ENCODE peak calls at places on chromosomes 13 and 19, in eight cellular contexts. X, D, S, M, U, N, V and O are unnamed samples.

GRCh38 chr19:2814426-2814825 is 5.2 kb upstream of the ZNF554 start:
- DNase-seq in X (no peak), D (no peak), S (no peak), M (no peak), U (no peak), N (no peak), V (no peak), O (no peak)

GRCh38 chr13:71912524-71912923 is 45.5 kb upstream of the DACH1 start:
- DNase-seq in X (no peak), D (no peak), S (no peak), M (no peak), U (no peak), N (no peak), V (no peak), O (no peak)

GRCh38 chr13:60617863-60618733 is 221.1 kb downstream of the TDRD3 start:
- DNase-seq in X (no peak), D (peak), S (no peak), M (no peak), U (no peak), N (no peak), V (no peak), O (peak)

GRCh38 chr13:92158335-92158734 is 759.9 kb downstream of the GPC5 start:
- DNase-seq in X (no peak), D (no peak), S (no peak), M (no peak), U (no peak), N (no peak), V (no peak), O (no peak)

GRCh38 chr19:2282062-2282861 is at the start of gene PEAK3:
- DNase-seq in X (no peak), D (peak), S (no peak), M (no peak), U (peak), N (peak), V (no peak), O (peak)

GRCh38 chr13:111302045-111302722 is 18.3 kb upstream of the TEX29 start:
- DNase-seq in X (no peak), D (no peak), S (no peak), M (no peak), U (no peak), N (no peak), V (no peak), O (no peak)

GRCh38 chr13:113207890-113208423 is 512 bp downstream of the PCID2 start:
- DNase-seq in X (no peak), D (peak), S (no peak), M (no peak), U (no peak), N (peak), V (no peak), O (peak)

GRCh38 chr13:48626077-48626449 is 27.7 kb upstream of the CYSLTR2 start:
- DNase-seq in X (no peak), D (no peak), S (peak), M (no peak), U (no peak), N (no peak), V (no peak), O (no peak)

GRCh38 chr13:107851670-107852460 is 363.5 kb downstream of the LIG4 start:
- DNase-seq in X (no peak), D (peak), S (no peak), M (no peak), U (no peak), N (no peak), V (no peak), O (no peak)

GRCh38 chr19:37506387-37507166 is at the start of gene ZNF793:
- DNase-seq in X (peak), D (peak), S (peak), M (peak), U (peak), N (peak), V (peak), O (peak)

GRCh38 chr13:30711375-30711774 is 24.0 kb upstream of the ALOX5AP start:
- DNase-seq in X (no peak), D (no peak), S (peak), M (no peak), U (no peak), N (no peak), V (no peak), O (no peak)

GRCh38 chr13:50466554-50466953 is 376.9 kb downstream of the DLEU7 start:
- DNase-seq in X (no peak), D (no peak), S (no peak), M (no peak), U (no peak), N (peak), V (no peak), O (no peak)

GRCh38 chr19:6828306-6828697 is 55.8 kb downstream of the VAV1 start:
- DNase-seq in X (no peak), D (no peak), S (no peak), M (no peak), U (no peak), N (no peak), V (no peak), O (peak)

GRCh38 chr19:33684550-33685303 is 63.0 kb downstream of the CHST8 start:
- DNase-seq in X (no peak), D (peak), S (no peak), M (no peak), U (no peak), N (peak), V (no peak), O (peak)

GRCh38 chr19:55526216-55527196 is 10.4 kb downstream of the SBK2 start:
- DNase-seq in X (no peak), D (no peak), S (peak), M (no peak), U (peak), N (peak), V (no peak), O (peak)

GRCh38 chr13:93338906-93339305 is 112.3 kb downstream of the GPC6 start:
- DNase-seq in X (no peak), D (no peak), S (no peak), M (no peak), U (no peak), N (no peak), V (no peak), O (no peak)